ENCODE peak calls at places on chromosomes 16 and 17, in six cellular contexts. C is OCI-LY7, Y is AG04449, O is fibroblast of mammary gland, V is fibroblast of villous mesenchyme, X is astrocyte of the spinal cord. K is an unnamed sample.

GRCh38 chr17:31645351-31645750 is 213.7 kb downstream of the COPRS start:
- DNase-seq in X (no peak), Y (no peak), C (no peak), V (no peak), O (no peak), K (no peak)

GRCh38 chr16:68200120-68200783 is 35.7 kb downstream of the ESRP2 start:
- DNase-seq in C (no peak), O (peak), X (peak), V (peak), Y (no peak), K (peak)

GRCh38 chr16:17173134-17173729 is 297.5 kb downstream of the XYLT1 start:
- DNase-seq in Y (peak), C (peak), V (peak), X (peak), O (peak), K (peak)

GRCh38 chr17:67569873-67570272 is 147.9 kb upstream of the NOL11 start:
- DNase-seq in V (no peak), O (no peak), Y (no peak), X (no peak), C (no peak), K (no peak)

GRCh38 chr17:55414983-55415382 is 6.7 kb downstream of the MMD start:
- DNase-seq in C (no peak), Y (no peak), O (no peak), V (no peak), X (no peak), K (no peak)

GRCh38 chr17:60091109-60091508 is 12.4 kb upstream of the HEATR6 start:
- DNase-seq in Y (no peak), V (no peak), X (no peak), O (no peak), C (peak), K (no peak)

GRCh38 chr16:4914528-4915225 is 22.3 kb downstream of the PPL start:
- DNase-seq in C (no peak), O (no peak), X (no peak), V (no peak), Y (no peak), K (no peak)

GRCh38 chr17:28154242-28154641 is 111.8 kb downstream of the NLK start:
- DNase-seq in X (no peak), V (no peak), O (no peak), Y (no peak), C (no peak), K (no peak)

GRCh38 chr16:48918520-48919258 is 308.7 kb upstream of the N4BP1 start:
- DNase-seq in X (no peak), Y (no peak), C (no peak), V (no peak), O (peak), K (no peak)

GRCh38 chr16:13176711-13177110 is 275.3 kb downstream of the SHISA9 start:
- DNase-seq in C (no peak), Y (no peak), X (no peak), O (no peak), V (no peak), K (no peak)

GRCh38 chr17:35171834-35172233 is 22.4 kb downstream of the SLC35G3 start:
- DNase-seq in X (no peak), O (peak), C (no peak), Y (no peak), V (peak), K (peak)

GRCh38 chr17:17518951-17519350 is 22.8 kb upstream of the RASD1 start:
- DNase-seq in C (no peak), O (no peak), V (no peak), X (no peak), Y (no peak), K (no peak)

GRCh38 chr17:78924481-78925151 is 571 bp downstream of the TIMP2 start:
- DNase-seq in X (no peak), C (no peak), Y (no peak), V (no peak), O (no peak), K (peak)

GRCh38 chr17:75771334-75772281 is 6.6 kb upstream of the GALK1 start:
- DNase-seq in V (no peak), O (peak), X (no peak), C (peak), Y (no peak), K (no peak)

GRCh38 chr16:15970202-15970601 is 20.8 kb downstream of the ABCC1 start:
- DNase-seq in Y (no peak), O (no peak), C (peak), X (no peak), V (no peak), K (no peak)

GRCh38 chr17:75830168-75831031 is 13.8 kb downstream of the UNC13D start:
- DNase-seq in O (no peak), C (peak), X (no peak), Y (no peak), V (no peak), K (no peak)

GRCh38 chr17:75317671-75318070 is 28.4 kb upstream of the SLC25A19 start:
- DNase-seq in X (peak), C (no peak), O (no peak), Y (no peak), V (no peak), K (no peak)

GRCh38 chr16:72131036-72131435 is 37.4 kb downstream of the DHX38 start:
- DNase-seq in C (no peak), V (no peak), O (peak), X (no peak), Y (no peak), K (peak)

GRCh38 chr17:32970281-32970680 is 21.4 kb upstream of the SPACA3 start:
- DNase-seq in Y (no peak), X (no peak), C (no peak), O (peak), V (peak), K (peak)

GRCh38 chr17:82594571-82594970 is 53.7 kb downstream of the WDR45B start:
- DNase-seq in Y (no peak), O (no peak), X (no peak), V (no peak), C (no peak), K (no peak)

GRCh38 chr17:19464033-19465026 is 53.3 kb downstream of the RNF112 start:
- DNase-seq in V (no peak), O (peak), Y (no peak), X (no peak), C (peak), K (peak)

GRCh38 chr17:44320066-44320465 is 4.6 kb downstream of the SLC25A39 start:
- DNase-seq in C (no peak), X (no peak), V (no peak), Y (no peak), O (no peak), K (no peak)

GRCh38 chr16:75208861-75209505 is 2.0 kb upstream of the CTRB2 start:
- DNase-seq in X (no peak), C (no peak), O (no peak), Y (no peak), V (no peak), K (no peak)

GRCh38 chr16:84532855-84533486 is 28.5 kb upstream of the MEAK7 start:
- DNase-seq in C (no peak), O (peak), X (no peak), Y (no peak), V (peak), K (peak)

GRCh38 chr17:14553847-14554246 is 253.0 kb downstream of the HS3ST3B1 start:
- DNase-seq in Y (no peak), C (peak), O (no peak), X (no peak), V (no peak), K (no peak)

GRCh38 chr17:19345067-19345460 is 17.5 kb downstream of the B9D1 start:
- DNase-seq in V (no peak), O (no peak), X (no peak), Y (no peak), C (no peak), K (no peak)

GRCh38 chr17:14330492-14330920 is 29.6 kb downstream of the HS3ST3B1 start:
- DNase-seq in O (peak), Y (no peak), V (peak), C (no peak), X (no peak), K (peak)

GRCh38 chr17:47905221-47905733 is 9.2 kb downstream of the SP2 start:
- DNase-seq in O (peak), C (no peak), Y (peak), V (peak), X (peak), K (peak)

GRCh38 chr17:6101706-6102105 is 31.5 kb downstream of the WSCD1 start:
- DNase-seq in V (no peak), O (no peak), Y (no peak), C (no peak), X (no peak), K (no peak)

GRCh38 chr16:2046889-2047329 is 725 bp downstream of the NTHL1 start:
- DNase-seq in O (no peak), Y (no peak), X (no peak), C (no peak), V (no peak), K (no peak)

GRCh38 chr17:67386965-67387551 is 10.0 kb downstream of the PITPNC1 start:
- DNase-seq in Y (no peak), X (peak), V (peak), C (peak), O (peak), K (peak)

GRCh38 chr16:2475413-2476344 is 752 bp downstream of the TBC1D24 start:
- DNase-seq in O (no peak), X (no peak), Y (no peak), C (peak), V (no peak), K (no peak)

GRCh38 chr16:27174007-27174406 is 29.3 kb upstream of the KDM8 start:
- DNase-seq in O (no peak), V (no peak), Y (no peak), X (no peak), C (peak), K (no peak)

GRCh38 chr17:2749784-2750181 is 331 bp upstream of the CCDC92B start:
- DNase-seq in Y (no peak), C (no peak), O (peak), V (peak), X (peak), K (peak)

GRCh38 chr17:82461827-82462524 is 3.4 kb downstream of the NARF start:
- DNase-seq in O (no peak), V (no peak), Y (no peak), X (no peak), C (no peak), K (no peak)

GRCh38 chr17:37761065-37761464 is 16.2 kb upstream of the HNF1B start:
- DNase-seq in X (no peak), V (no peak), Y (no peak), C (no peak), O (no peak), K (no peak)

GRCh38 chr16:85891776-85892166 is 7.2 kb upstream of the IRF8 start:
- DNase-seq in Y (no peak), O (no peak), C (no peak), X (no peak), V (no peak), K (no peak)

GRCh38 chr17:65888649-65889048 is 303.3 kb downstream of the CEP112 start:
- DNase-seq in C (no peak), X (peak), V (peak), Y (peak), O (peak), K (peak)

GRCh38 chr17:65885484-65885883 is 306.4 kb downstream of the CEP112 start:
- DNase-seq in V (no peak), Y (no peak), O (peak), X (no peak), C (no peak), K (peak)

GRCh38 chr17:65886240-65886639 is 305.7 kb downstream of the CEP112 start:
- DNase-seq in X (no peak), C (no peak), Y (peak), V (peak), O (peak), K (peak)
- H3K4me3 ChIP-seq in X (no peak), C (no peak), Y (no peak), V (no peak), O (no peak), K (no peak)

GRCh38 chr16:80319181-80319580 is 221.6 kb upstream of the DYNLRB2 start:
- DNase-seq in X (no peak), O (no peak), Y (no peak), V (no peak), C (no peak), K (no peak)
- TF ChIP-seq CTCF in X (no peak), O (peak), Y (no peak), V (peak), C (peak), K (peak)

GRCh38 chr17:80260791-80261158 is at the start of gene RNF213:
- DNase-seq in X (peak), O (no peak), V (peak), Y (no peak), C (peak), K (peak)
- H3K4me3 ChIP-seq in X (peak), O (peak), V (peak), Y (peak), C (peak), K (peak)

GRCh38 chr16:10983175-10983558 is 38.8 kb downstream of the CLEC16A start:
- DNase-seq in C (peak), X (no peak), O (no peak), Y (no peak), V (no peak), K (no peak)
- TF ChIP-seq CTCF in C (peak), X (no peak), O (no peak), Y (no peak), V (no peak), K (no peak)

DNA sequence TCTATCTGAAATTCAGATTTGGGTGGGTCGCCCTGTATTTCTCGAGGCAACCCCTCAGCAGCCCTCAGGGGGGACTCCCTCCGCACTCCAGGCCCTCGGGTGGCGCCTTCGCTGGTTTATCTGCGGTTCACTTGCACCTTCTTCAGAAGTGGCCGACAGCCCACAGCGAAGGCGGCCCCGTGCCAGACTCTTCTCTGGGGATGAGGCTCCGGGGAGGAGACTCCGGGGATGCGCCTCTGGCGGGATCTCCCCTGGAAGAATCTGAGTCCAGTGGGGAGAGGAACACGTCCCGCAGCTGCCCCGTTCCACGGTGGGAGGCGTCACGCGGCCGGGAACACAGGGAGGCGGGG is 63.9 kb upstream of the DNAJA2 start:
- DNase-seq in Y (no peak), O (peak), C (peak), V (peak), X (peak), K (no peak)
- H3K4me3 ChIP-seq in Y (peak), O (peak), C (peak), V (peak), X (peak), K (peak)

K was measured in AG10803.